ENCODE peak calls at places on chromosome 10, in four cellular contexts. B is astrocyte of the spinal cord, X is fibroblast of mammary gland, Y is adrenal gland. P is an unnamed sample.

GRCh38 chr10:115854740-115855435 is 418.1 kb downstream of the GFRA1 start:
- DNase-seq in B (no peak), X (no peak), Y (no peak), P (no peak)

GRCh38 chr10:99431190-99431549 is 746 bp upstream of the GOT1 start:
- DNase-seq in B (peak), X (peak), Y (peak), P (no peak)

GRCh38 chr10:26622891-26623290 is 74.6 kb upstream of the PDSS1 start:
- DNase-seq in B (no peak), X (no peak), Y (no peak), P (no peak)

GRCh38 chr10:293636-294035 is 158.4 kb downstream of the ZMYND11 start:
- DNase-seq in B (no peak), X (no peak), Y (no peak), P (no peak)

GRCh38 chr10:5669609-5670008 is 3.2 kb upstream of the ASB13 start:
- DNase-seq in B (no peak), X (no peak), Y (no peak), P (no peak)

GRCh38 chr10:24331457-24331856 is 122.5 kb downstream of the KIAA1217 start:
- DNase-seq in B (peak), X (peak), Y (peak), P (peak)

GRCh38 chr10:68981074-68981473 is 7.5 kb upstream of the KIFBP start:
- DNase-seq in B (no peak), X (peak), Y (no peak), P (no peak)

GRCh38 chr10:71229726-71230655 is 17.6 kb downstream of the UNC5B start:
- DNase-seq in B (no peak), X (no peak), Y (no peak), P (no peak)

GRCh38 chr10:45198596-45199379 is 116.6 kb downstream of the OR13A1 start:
- DNase-seq in B (no peak), X (no peak), Y (no peak), P (no peak)

GRCh38 chr10:86347856-86348255 is 18.7 kb downstream of the GRID1 start:
- DNase-seq in B (no peak), X (no peak), Y (no peak), P (no peak)

GRCh38 chr10:132910186-132910880 is 32.0 kb downstream of the CFAP46 start:
- DNase-seq in B (no peak), X (no peak), Y (no peak), P (no peak)

GRCh38 chr10:74153123-74153522 is 2.1 kb downstream of the ADK start:
- DNase-seq in B (peak), X (peak), Y (no peak), P (no peak)

GRCh38 chr10:108911814-108912541 is 1011.3 kb downstream of the XPNPEP1 start:
- DNase-seq in B (peak), X (peak), Y (peak), P (peak)

GRCh38 chr10:25641576-25641975 is 292.5 kb upstream of the MYO3A start:
- DNase-seq in B (no peak), X (no peak), Y (no peak), P (no peak)

GRCh38 chr10:88892223-88892967 is 12.3 kb downstream of the STAMBPL1 start:
- DNase-seq in B (peak), X (peak), Y (no peak), P (peak)

GRCh38 chr10:70334526-70335245 is 47.7 kb downstream of the LRRC20 start:
- DNase-seq in B (no peak), X (no peak), Y (no peak), P (no peak)

GRCh38 chr10:88982360-88982759 is 8.2 kb upstream of the FAS start:
- DNase-seq in B (no peak), X (no peak), Y (no peak), P (no peak)

GRCh38 chr10:98029149-98030092 is 1.0 kb downstream of the CRTAC1 start:
- DNase-seq in B (no peak), X (no peak), Y (no peak), P (no peak)

GRCh38 chr10:4219901-4220300 is 434.9 kb upstream of the KLF6 start:
- DNase-seq in B (no peak), X (no peak), Y (no peak), P (no peak)

GRCh38 chr10:104680467-104681401 is 39.6 kb downstream of the SORCS3 start:
- DNase-seq in B (peak), X (peak), Y (no peak), P (no peak)

GRCh38 chr10:95281206-95281605 is 9.6 kb downstream of the PDLIM1 start:
- DNase-seq in B (no peak), X (no peak), Y (no peak), P (no peak)

GRCh38 chr10:28530751-28531150 is 2.2 kb upstream of the WAC start:
- DNase-seq in B (no peak), X (peak), Y (no peak), P (no peak)

GRCh38 chr10:98097175-98097574 is 37.3 kb upstream of the R3HCC1L start:
- DNase-seq in B (no peak), X (no peak), Y (no peak), P (no peak)

GRCh38 chr10:61000769-61001730 is 57.1 kb upstream of the RHOBTB1 start:
- DNase-seq in B (peak), X (peak), Y (peak), P (no peak)

GRCh38 chr10:94293344-94293743 is 69.4 kb downstream of the NOC3L start:
- DNase-seq in B (peak), X (peak), Y (no peak), P (no peak)

GRCh38 chr10:120588311-120588710 is 131.3 kb downstream of the PLPP4 start:
- DNase-seq in B (peak), X (no peak), Y (no peak), P (no peak)

GRCh38 chr10:124145109-124145860 is 51.9 kb upstream of the CHST15 start:
- DNase-seq in B (no peak), X (peak), Y (peak), P (no peak)

GRCh38 chr10:17143055-17143690 is 13.6 kb upstream of the CUBN start:
- DNase-seq in B (no peak), X (no peak), Y (no peak), P (no peak)

GRCh38 chr10:114482915-114483314 is 78.6 kb upstream of the AFAP1L2 start:
- DNase-seq in B (no peak), X (no peak), Y (no peak), P (no peak)

GRCh38 chr10:32298066-32298812 is 48.7 kb downstream of the EPC1 start:
- DNase-seq in B (peak), X (peak), Y (no peak), P (peak)

GRCh38 chr10:119395287-119396007 is 147.1 kb downstream of the RGS10 start:
- DNase-seq in B (peak), X (peak), Y (peak), P (no peak)

GRCh38 chr10:71347587-71348395 is 28.7 kb downstream of the SLC29A3 start:
- DNase-seq in B (no peak), X (no peak), Y (no peak), P (no peak)

GRCh38 chr10:13839430-13839986 is 252.7 kb downstream of the PRPF18 start:
- DNase-seq in B (peak), X (peak), Y (peak), P (peak)

GRCh38 chr10:110794808-110795207 is 76.9 kb upstream of the PDCD4 start:
- DNase-seq in B (no peak), X (no peak), Y (no peak), P (no peak)

GRCh38 chr10:80460399-80461207 is 6.5 kb downstream of the TSPAN14 start:
- DNase-seq in B (peak), X (peak), Y (peak), P (no peak)

GRCh38 chr10:22550732-22551131 is 163.6 kb downstream of the PIP4K2A start:
- DNase-seq in B (peak), X (peak), Y (peak), P (no peak)
- TF ChIP-seq CTCF in B (peak), X (peak), Y (peak), P (peak)

GRCh38 chr10:91076991-91077548 is 143.4 kb upstream of the PCGF5 start:
- DNase-seq in B (no peak), X (no peak), Y (no peak), P (no peak)
- H3K4me3 ChIP-seq in B (no peak), X (no peak), Y (no peak), P (no peak)

DNA sequence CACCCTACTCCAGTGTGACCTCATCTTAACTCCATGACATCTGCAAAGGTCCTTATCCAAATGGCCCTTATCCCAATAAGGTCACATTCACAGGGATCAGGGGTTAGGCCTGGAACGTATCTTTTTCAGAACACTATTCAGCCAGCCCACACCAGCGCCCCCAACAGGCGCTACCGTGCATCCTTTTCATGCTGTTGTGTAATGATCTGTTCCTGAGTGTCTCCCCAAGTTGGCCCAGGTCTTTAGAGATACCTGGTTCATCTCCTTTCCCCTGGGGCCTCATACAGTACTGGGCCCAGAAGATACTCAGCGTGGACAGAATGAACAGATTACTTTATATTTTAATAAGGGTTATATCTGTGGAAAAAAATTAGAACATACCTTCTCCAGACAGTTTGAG is 132.6 kb upstream of the ADAM12 start:
- DNase-seq in B (no peak), X (no peak), Y (no peak), P (no peak)
- TF ChIP-seq CTCF in B (peak), X (no peak), Y (no peak), P (peak)

DNA sequence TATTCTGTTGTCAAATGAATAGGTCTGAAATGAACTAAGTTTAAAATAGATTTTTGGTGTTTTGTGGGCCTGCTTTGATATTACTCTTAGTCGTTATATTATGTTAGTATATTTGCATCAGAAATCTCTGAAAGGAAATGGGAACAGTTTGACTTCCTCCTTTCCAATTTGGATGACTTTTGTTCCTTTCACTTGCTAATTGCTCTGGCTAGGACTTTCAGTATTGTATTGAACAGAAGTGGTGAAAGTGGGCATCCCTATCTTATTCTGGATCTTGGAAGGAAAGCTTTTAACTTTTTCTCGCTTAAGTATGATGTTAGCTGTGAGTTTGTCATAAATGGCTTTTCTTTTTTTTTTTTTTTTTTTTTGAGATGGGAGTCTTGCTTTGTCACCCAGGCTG is 273.6 kb upstream of the DKK1 start:
- DNase-seq in B (no peak), X (no peak), Y (no peak), P (no peak)
- H3K4me3 ChIP-seq in B (no peak), X (no peak), Y (no peak), P (no peak)

DNA sequence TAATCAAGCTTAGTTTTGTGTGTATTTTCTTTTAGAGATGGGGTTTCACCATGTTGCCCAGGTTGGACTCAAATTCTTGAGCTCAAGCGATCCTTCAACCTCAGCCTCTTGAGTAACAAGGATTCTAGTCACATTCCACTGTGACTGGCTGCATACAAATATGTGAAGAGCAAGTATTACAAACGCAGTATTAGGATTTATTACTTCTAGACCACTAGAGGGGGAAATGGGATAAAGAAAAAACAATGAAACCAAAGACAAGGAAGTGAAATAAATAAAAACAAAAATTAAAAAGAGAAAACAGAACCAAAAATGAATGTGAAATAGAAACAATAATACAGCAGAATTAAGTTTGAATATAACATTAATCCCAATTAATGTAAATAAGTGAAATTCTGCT is 308.7 kb downstream of the ANKRD30A start:
- DNase-seq in B (no peak), X (no peak), Y (no peak), P (no peak)
- TF ChIP-seq CTCF in B (no peak), X (peak), Y (peak), P (no peak)

GRCh38 chr10:59908808-59909143 is 2.4 kb upstream of the CCDC6 start:
- DNase-seq in B (no peak), X (no peak), Y (no peak), P (no peak)
- H3K4me3 ChIP-seq in B (peak), X (no peak), Y (no peak), P (no peak)

GRCh38 chr10:131891196-131891928 is 9.4 kb upstream of the PPP2R2D start:
- DNase-seq in B (no peak), X (no peak), Y (peak), P (no peak)
- TF ChIP-seq CTCF in B (peak), X (no peak), Y (peak), P (peak)

DNA sequence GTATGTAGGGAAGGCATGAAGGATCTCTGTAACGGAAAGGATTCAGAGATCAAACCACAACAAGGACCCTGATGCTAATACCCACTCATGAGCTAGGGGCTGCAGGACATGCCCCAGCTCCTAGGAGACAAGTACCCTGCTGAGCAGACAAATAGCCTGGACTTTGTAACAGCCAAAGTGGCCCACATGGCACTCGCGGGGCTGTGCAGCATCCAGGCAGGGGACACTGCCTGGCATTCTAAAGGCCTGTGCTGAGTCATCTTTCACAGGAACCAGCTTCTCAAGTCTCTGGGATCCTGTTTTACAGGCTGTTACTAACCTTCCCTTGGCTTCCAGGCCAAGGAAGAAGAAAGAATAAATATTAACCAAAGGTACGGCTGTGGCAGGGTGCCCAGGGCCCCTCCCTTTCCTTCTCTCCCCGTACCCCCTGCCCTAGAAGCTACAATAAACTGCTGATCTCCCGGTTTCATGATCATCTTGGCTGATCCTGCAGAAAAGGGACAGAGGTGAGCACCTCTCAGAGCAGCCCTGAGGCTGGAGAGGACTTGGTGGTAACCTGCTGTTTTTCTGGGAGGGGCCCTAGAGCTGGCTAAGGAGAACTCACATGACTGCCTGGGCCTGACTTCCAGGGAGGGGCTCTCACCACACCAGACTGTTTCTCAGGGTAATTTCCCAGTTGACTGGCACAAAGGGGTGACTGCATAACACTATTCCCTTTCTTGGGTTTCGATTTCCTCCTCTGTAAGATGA is 4.2 kb upstream of the RPEL1 start:
- DNase-seq in B (peak), X (peak), Y (peak), P (no peak)
- H3K4me3 ChIP-seq in B (no peak), X (no peak), Y (no peak), P (no peak)

P was measured in astrocyte of the cerebellum.